ENCODE peak calls at places on chromosomes 3 and 15, in eight cellular contexts. Q is choroid plexus epithelial cell, F is neural crest cell, O is endothelial cell of umbilical vein, V is type B pancreatic cell, B is GM12865, J is thyroid gland, K is fibroblast of pulmonary artery. G is an unnamed sample.

GRCh38 chr3:148998715-148999413 is 7.5 kb downstream of the GYG1 start:
- DNase-seq in Q (no peak), F (no peak), O (no peak), V (no peak), B (peak), J (no peak), K (no peak), G (no peak)

GRCh38 chr3:126442099-126442848 is 33.4 kb downstream of the ZXDC start:
- DNase-seq in Q (no peak), F (no peak), O (no peak), V (no peak), B (no peak), J (no peak), K (peak), G (no peak)

GRCh38 chr3:32401541-32402052 is 9.9 kb downstream of the CMTM7 start:
- DNase-seq in Q (peak), F (peak), O (peak), V (peak), B (peak), J (peak), K (peak), G (peak)

GRCh38 chr3:31391150-31391549 is 141.6 kb upstream of the STT3B start:
- DNase-seq in Q (no peak), F (no peak), O (no peak), V (no peak), B (peak), J (no peak), K (no peak), G (peak)

GRCh38 chr3:5010706-5011554 is 31.7 kb downstream of the BHLHE40 start:
- DNase-seq in Q (no peak), F (no peak), O (no peak), V (no peak), B (peak), J (no peak), K (no peak), G (no peak)

GRCh38 chr15:92205255-92205739 is 188.4 kb upstream of the ST8SIA2 start:
- DNase-seq in Q (no peak), F (no peak), O (no peak), V (no peak), B (peak), J (peak), K (no peak), G (no peak)

GRCh38 chr3:108175352-108175751 is 46.9 kb downstream of the IFT57 start:
- DNase-seq in Q (peak), F (no peak), O (no peak), V (no peak), B (no peak), J (no peak), K (no peak), G (no peak)

GRCh38 chr3:14411988-14412387 is 9.6 kb downstream of the SLC6A6 start:
- DNase-seq in Q (no peak), F (no peak), O (no peak), V (no peak), B (no peak), J (no peak), K (no peak), G (no peak)

GRCh38 chr15:91224750-91225380 is 124.8 kb downstream of the SV2B start:
- DNase-seq in Q (peak), F (peak), O (peak), V (no peak), B (peak), J (no peak), K (peak), G (peak)

GRCh38 chr15:56410712-56411111 is 45.5 kb downstream of the TEX9 start:
- DNase-seq in Q (no peak), F (no peak), O (no peak), V (no peak), B (peak), J (no peak), K (no peak), G (no peak)

GRCh38 chr15:58224068-58224467 is 85.9 kb downstream of the AQP9 start:
- DNase-seq in Q (no peak), F (no peak), O (peak), V (no peak), B (no peak), J (peak), K (peak), G (no peak)

GRCh38 chr3:179652467-179653105 is at the start of gene USP13:
- DNase-seq in Q (peak), F (peak), O (peak), V (peak), B (peak), J (peak), K (peak), G (peak)

GRCh38 chr15:72068826-72069225 is 49.1 kb downstream of the MYO9A start:
- DNase-seq in Q (no peak), F (no peak), O (no peak), V (no peak), B (no peak), J (no peak), K (no peak), G (no peak)

GRCh38 chr15:68700395-68701123 is 120.1 kb downstream of the ANP32A start:
- DNase-seq in Q (peak), F (peak), O (peak), V (no peak), B (no peak), J (peak), K (peak), G (no peak)

GRCh38 chr3:6394944-6395343 is 466.0 kb upstream of the GRM7 start:
- DNase-seq in Q (no peak), F (no peak), O (no peak), V (no peak), B (no peak), J (no peak), K (no peak), G (no peak)

GRCh38 chr3:19934098-19934566 is at the start of gene EFHB:
- DNase-seq in Q (peak), F (peak), O (no peak), V (no peak), B (peak), J (peak), K (peak), G (no peak)

GRCh38 chr15:89436560-89437311 is 59.6 kb downstream of the RHCG start:
- DNase-seq in Q (no peak), F (no peak), O (no peak), V (no peak), B (no peak), J (no peak), K (no peak), G (no peak)
- TF ChIP-seq CTCF in Q (no peak), F (no peak), O (no peak), V (no peak), B (no peak), J (no peak), K (no peak), G (no peak)

DNA sequence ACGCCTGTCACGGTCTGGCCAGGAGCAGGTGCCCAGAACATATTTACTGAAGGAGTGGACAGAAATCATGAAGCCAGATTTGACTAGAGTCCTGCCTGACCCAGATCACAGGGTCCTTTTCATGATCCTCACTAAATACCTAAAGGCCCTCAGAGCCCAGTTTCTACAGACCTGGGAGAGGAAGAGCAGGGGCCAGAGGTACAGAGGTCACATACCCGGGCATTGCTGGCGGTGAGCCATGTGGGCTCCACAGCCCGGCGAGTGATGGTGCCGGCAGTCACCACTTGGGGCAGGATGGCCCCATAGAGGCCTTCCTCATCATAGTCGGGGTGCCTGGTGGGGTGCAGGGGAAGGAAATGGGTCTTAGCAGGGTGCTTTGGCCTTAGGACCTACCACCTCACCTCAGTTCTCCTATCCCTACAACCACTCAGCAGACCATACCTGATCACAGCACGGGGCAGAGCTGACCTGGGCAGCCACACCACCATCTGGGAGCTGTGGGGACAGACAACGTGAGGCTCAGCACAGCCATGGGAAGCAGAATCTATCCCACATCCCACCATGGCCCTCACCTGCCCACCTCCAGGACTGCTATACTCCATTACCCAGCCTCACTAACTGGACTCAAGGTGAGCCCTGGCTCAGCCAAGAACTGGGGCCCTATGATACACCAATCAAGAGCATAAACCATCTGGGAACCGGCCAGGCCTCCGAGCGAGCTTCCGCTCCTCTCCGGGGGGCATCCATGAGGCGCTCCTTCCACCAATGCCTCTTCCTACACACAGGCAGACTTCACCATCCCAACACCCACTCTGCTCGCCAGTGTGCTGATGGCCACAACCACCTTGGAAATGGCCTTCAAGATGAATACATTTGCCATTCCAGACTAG is 12.9 kb downstream of the POLG start:
- DNase-seq in Q (no peak), F (no peak), O (no peak), V (no peak), B (no peak), J (no peak), K (no peak), G (no peak)
- TF ChIP-seq CTCF in Q (no peak), F (peak), O (no peak), V (peak), B (no peak), J (no peak), K (no peak), G (no peak)

GRCh38 chr15:84981054-84981710 is 474 bp upstream of the PDE8A start:
- DNase-seq in Q (peak), F (peak), O (peak), V (peak), B (peak), J (peak), K (peak), G (peak)

GRCh38 chr15:84981711-84982300 is at the start of gene PDE8A:
- DNase-seq in Q (peak), F (peak), O (peak), V (peak), B (peak), J (peak), K (peak), G (peak)

GRCh38 chr15:84983299-84983698 is 1.6 kb downstream of the PDE8A start:
- DNase-seq in Q (no peak), F (no peak), O (peak), V (no peak), B (no peak), J (no peak), K (peak), G (no peak)

GRCh38 chr15:84983711-84984110 is 2.1 kb downstream of the PDE8A start:
- DNase-seq in Q (peak), F (no peak), O (no peak), V (no peak), B (no peak), J (no peak), K (no peak), G (no peak)

DNA sequence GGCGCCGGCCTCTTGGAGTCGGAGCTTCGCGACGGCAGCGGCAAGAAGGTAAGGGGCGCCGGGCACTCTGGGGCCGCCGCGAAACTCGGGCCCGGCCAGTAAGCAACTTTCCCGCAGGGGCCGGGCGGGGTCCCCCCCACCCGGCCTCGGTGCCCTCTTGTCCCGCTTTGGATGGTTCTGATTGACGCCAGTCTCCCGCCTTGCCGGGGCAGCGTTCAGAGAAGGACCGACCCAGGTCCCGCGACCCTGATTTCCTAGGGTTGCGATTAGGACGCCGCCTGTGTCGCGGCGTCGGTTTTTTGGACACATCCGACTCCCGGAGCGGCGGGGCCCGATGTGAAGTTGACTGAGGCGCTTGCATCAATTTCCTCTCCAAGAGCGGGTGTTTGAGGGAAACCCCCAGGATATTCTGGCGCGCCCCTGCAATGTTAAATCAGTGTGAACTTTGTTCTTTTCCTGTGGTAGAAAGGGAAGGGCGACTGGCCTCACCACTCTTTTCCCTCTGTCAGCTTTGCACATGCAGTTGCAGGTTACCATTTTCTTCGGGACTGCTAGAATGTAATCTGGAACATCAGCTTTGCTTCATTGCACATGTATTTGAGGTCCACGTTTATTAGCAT is 755 bp downstream of the PDE8A start:
- DNase-seq in Q (peak), F (no peak), O (peak), V (peak), B (peak), J (peak), K (peak), G (no peak)
- TF ChIP-seq CTCF in Q (no peak), F (no peak), O (no peak), V (peak), B (no peak), J (no peak), K (no peak), G (no peak)

GRCh38 chr15:39580117-39580629 is 706 bp upstream of the THBS1 start:
- DNase-seq in Q (peak), F (peak), O (peak), V (peak), B (peak), J (peak), K (peak), G (peak)

GRCh38 chr15:39580630-39581500 is at the start of gene THBS1:
- DNase-seq in Q (peak), F (peak), O (peak), V (peak), B (peak), J (peak), K (peak), G (no peak)

GRCh38 chr15:39581501-39582285 is 814 bp downstream of the THBS1 start:
- DNase-seq in Q (peak), F (peak), O (peak), V (no peak), B (peak), J (peak), K (peak), G (no peak)

GRCh38 chr15:39579487-39580116 is 1.3 kb upstream of the THBS1 start:
- DNase-seq in Q (peak), F (peak), O (peak), V (no peak), B (peak), J (peak), K (peak), G (no peak)

DNA sequence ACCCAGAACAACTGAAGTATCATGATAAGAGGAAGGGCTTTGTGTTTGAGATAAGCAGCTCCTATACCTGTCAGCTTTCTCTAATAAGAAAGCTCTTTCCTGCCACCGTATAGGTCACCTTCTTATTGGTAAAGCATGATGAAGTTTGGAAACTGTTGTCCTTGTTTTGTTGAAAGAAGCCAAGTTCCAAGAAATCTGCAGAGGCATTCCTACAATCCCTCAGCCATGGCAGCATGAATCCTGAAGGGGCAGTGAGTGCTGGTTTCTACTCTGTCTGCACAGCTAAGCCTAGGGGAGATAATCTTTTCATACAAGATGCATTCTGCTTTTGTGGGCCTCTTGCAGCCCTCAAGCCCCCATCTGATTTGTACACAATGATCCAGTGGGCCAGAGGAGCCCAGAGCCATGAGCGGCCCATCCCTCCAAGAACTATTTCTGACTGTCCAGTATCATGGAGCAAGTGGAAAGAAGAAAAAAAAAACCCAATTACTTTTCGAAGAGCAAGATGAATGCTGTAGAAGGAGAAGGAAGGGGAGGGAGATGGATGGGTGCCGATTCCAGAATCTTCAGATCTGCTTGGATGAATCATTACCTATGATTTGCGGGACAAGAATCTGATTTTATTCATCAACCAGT is 1.9 kb upstream of the THBS1 start:
- DNase-seq in Q (no peak), F (no peak), O (peak), V (no peak), B (no peak), J (peak), K (peak), G (no peak)
- TF ChIP-seq CTCF in Q (peak), F (no peak), O (peak), V (peak), B (no peak), J (no peak), K (peak), G (no peak)

GRCh38 chr15:64096486-64097431 is 977 bp downstream of the SNX1 start:
- DNase-seq in Q (peak), F (no peak), O (peak), V (no peak), B (peak), J (peak), K (peak), G (no peak)
- TF ChIP-seq CTCF in Q (peak), F (peak), O (no peak), V (peak), B (no peak), J (no peak), K (peak), G (no peak)

GRCh38 chr15:32822739-32823138 is 104.9 kb downstream of the GREM1 start:
- DNase-seq in Q (no peak), F (no peak), O (no peak), V (no peak), B (no peak), J (no peak), K (no peak), G (no peak)

GRCh38 chr15:32826685-32827084 is 108.9 kb downstream of the GREM1 start:
- DNase-seq in Q (no peak), F (no peak), O (no peak), V (no peak), B (no peak), J (no peak), K (no peak), G (no peak)

GRCh38 chr15:32823750-32824149 is 105.9 kb downstream of the GREM1 start:
- DNase-seq in Q (no peak), F (no peak), O (no peak), V (no peak), B (no peak), J (no peak), K (no peak), G (no peak)

GRCh38 chr15:32825219-32825618 is 107.4 kb downstream of the GREM1 start:
- DNase-seq in Q (peak), F (no peak), O (no peak), V (no peak), B (no peak), J (no peak), K (peak), G (no peak)

GRCh38 chr15:32824777-32825176 is 107.0 kb downstream of the GREM1 start:
- DNase-seq in Q (peak), F (no peak), O (peak), V (no peak), B (no peak), J (no peak), K (peak), G (no peak)
- TF ChIP-seq CTCF in Q (no peak), F (no peak), O (no peak), V (no peak), B (no peak), J (no peak), K (no peak), G (no peak)

G was measured in GM10248.